ENCODE peak calls at places on chromosomes 2 and 18, in six cellular contexts. U is right cardiac atrium, C is breast epithelium, J is HCT116, Z is testis, Y is transverse colon. Q is an unnamed sample. For H3K9me3 and H3K4me1, the result is how much of the 10 kb centered on the place peaks cover.

GRCh38 chr18:62030091-62030985 is 137.5 kb upstream of the RNF152 start:
- DNase-seq in U (no peak), C (no peak), J (no peak), Z (no peak), Y (no peak), Q (no peak)

GRCh38 chr2:182818541-182819308 is 47.7 kb downstream of the FRZB start:
- DNase-seq in U (no peak), C (no peak), J (no peak), Z (no peak), Y (no peak), Q (no peak)

GRCh38 chr18:77080283-77080682 is 52.3 kb downstream of the MBP start:
- DNase-seq in U (no peak), C (no peak), J (no peak), Z (no peak), Y (peak), Q (no peak)

GRCh38 chr18:22606563-22607283 is 189.0 kb upstream of the CTAGE1 start:
- DNase-seq in U (peak), C (no peak), J (no peak), Z (no peak), Y (no peak), Q (no peak)

GRCh38 chr2:233062447-233062842 is 2.3 kb downstream of the INPP5D start:
- DNase-seq in U (peak), C (no peak), J (no peak), Z (peak), Y (no peak), Q (no peak)

GRCh38 chr2:70258532-70258875 is 567 bp downstream of the PCYOX1 start:
- DNase-seq in U (peak), C (peak), J (no peak), Z (peak), Y (peak), Q (no peak)

GRCh38 chr2:4047961-4048891 is 344.9 kb downstream of the DCDC2C start:
- DNase-seq in U (no peak), C (no peak), J (no peak), Z (no peak), Y (no peak), Q (no peak)

GRCh38 chr2:235614900-235615712 is 121.3 kb downstream of the AGAP1 start:
- DNase-seq in U (peak), C (peak), J (no peak), Z (peak), Y (peak), Q (no peak)

GRCh38 chr2:219184116-219184515 is 6.0 kb downstream of the RETREG2 start:
- DNase-seq in U (no peak), C (no peak), J (no peak), Z (peak), Y (no peak), Q (no peak)

GRCh38 chr18:54672846-54673475 is 81.9 kb downstream of the DYNAP start:
- DNase-seq in U (no peak), C (no peak), J (no peak), Z (no peak), Y (peak), Q (no peak)

GRCh38 chr2:200203381-200203827 is 103.1 kb upstream of the SPATS2L start:
- DNase-seq in U (no peak), C (no peak), J (no peak), Z (no peak), Y (no peak), Q (no peak)

GRCh38 chr18:74946646-74947045 is 262.3 kb downstream of the PTGR3 start:
- DNase-seq in U (no peak), C (no peak), J (no peak), Z (no peak), Y (no peak), Q (no peak)

GRCh38 chr2:72544554-72544953 is 281.3 kb downstream of the EXOC6B start:
- DNase-seq in U (no peak), C (no peak), J (no peak), Z (no peak), Y (no peak), Q (no peak)

GRCh38 chr2:7508220-7508943 is 591.2 kb downstream of the RNF144A start:
- DNase-seq in U (no peak), C (no peak), J (no peak), Z (no peak), Y (no peak), Q (no peak)

GRCh38 chr2:225328192-225328591 is 71.3 kb upstream of the NYAP2 start:
- DNase-seq in U (no peak), C (no peak), J (no peak), Z (no peak), Y (no peak), Q (no peak)

GRCh38 chr2:171893824-171894611 is at the start of gene SLC25A12:
- DNase-seq in U (peak), C (peak), J (peak), Z (peak), Y (peak), Q (peak)

GRCh38 chr2:1593371-1594205 is 150.7 kb downstream of the PXDN start:
- DNase-seq in U (peak), C (no peak), J (peak), Z (no peak), Y (no peak), Q (no peak)

GRCh38 chr2:132857334-132857733 is 187.3 kb upstream of the LYPD1 start:
- DNase-seq in U (no peak), C (no peak), J (no peak), Z (no peak), Y (no peak), Q (no peak)

GRCh38 chr2:66532972-66533868 is 98.3 kb downstream of the MEIS1 start:
- DNase-seq in U (peak), C (no peak), J (no peak), Z (no peak), Y (no peak), Q (no peak)

GRCh38 chr2:143476421-143477084 is 347.3 kb downstream of the ARHGAP15 start:
- DNase-seq in U (no peak), C (no peak), J (no peak), Z (no peak), Y (no peak), Q (no peak)

GRCh38 chr2:232925769-232926163 is 55.7 kb downstream of the SNORC start:
- DNase-seq in U (no peak), C (no peak), J (no peak), Z (no peak), Y (no peak), Q (no peak)

GRCh38 chr2:135152361-135152760 is 100.3 kb downstream of the RAB3GAP1 start:
- DNase-seq in U (no peak), C (no peak), J (no peak), Z (no peak), Y (no peak), Q (no peak)

GRCh38 chr2:105114551-105114950 is 76.7 kb downstream of the MRPS9 start:
- DNase-seq in U (no peak), C (no peak), J (peak), Z (no peak), Y (no peak), Q (peak)

GRCh38 chr2:22382439-22383169 is 1002.4 kb upstream of the KLHL29 start:
- DNase-seq in U (no peak), C (no peak), J (no peak), Z (no peak), Y (no peak), Q (no peak)

GRCh38 chr2:47459021-47459420 is 56.1 kb downstream of the MSH2 start:
- DNase-seq in U (no peak), C (no peak), J (no peak), Z (no peak), Y (no peak), Q (no peak)
- H3K9me3 ChIP-seq in U (under half), C (under half), J (under half), Z (under half), Y (under half), Q (under half)

GRCh38 chr2:44547713-44548112 is 186.0 kb downstream of the CAMKMT start:
- DNase-seq in U (no peak), C (no peak), J (no peak), Z (peak), Y (no peak), Q (no peak)
- H3K4me1 ChIP-seq in U (under half), C (under half), J (under half), Z (under half), Y (under half), Q (under half)

GRCh38 chr2:74555610-74556103 is 1.1 kb downstream of the DOK1 start:
- DNase-seq in U (peak), C (no peak), J (no peak), Z (no peak), Y (no peak), Q (no peak)
- H3K27ac ChIP-seq in U (no peak), C (peak), J (peak), Z (peak), Y (peak), Q (peak)

GRCh38 chr18:78809845-78810244 is 169.8 kb upstream of the SALL3 start:
- DNase-seq in U (no peak), C (no peak), J (no peak), Z (no peak), Y (no peak), Q (no peak)
- H3K9me3 ChIP-seq in U (under half), C (under half), J (under half), Z (under half), Y (under half), Q (under half)

GRCh38 chr18:6159426-6159825 is 255.3 kb downstream of the L3MBTL4 start:
- DNase-seq in U (peak), C (no peak), J (no peak), Z (no peak), Y (no peak), Q (no peak)
- H3K4me1 ChIP-seq in U (under half), C (under half), J (under half), Z (under half), Y (under half), Q (under half)